ENCODE peak calls at places on chromosomes 12 and 14, in ten cellular contexts. L is activated B cell treated with CpG ODN at 0.5 μM for 24 hours, X is EL, Z is GM20000, U is MCF 10A, E is ELF-1, R is psoas muscle, G is foreskin melanocyte, Q is NCI-H748 treated with DMSO at 0.1 percent for 48 hours, A is HuH-7. N is an unnamed sample.

GRCh38 chr12:112824701-112825100 is 33.2 kb downstream of the RPH3A start:
- DNase-seq in U (no peak), A (no peak), Q (no peak), X (no peak), E (no peak), G (no peak), L (no peak), Z (no peak), R (no peak), N (no peak)

GRCh38 chr12:40946612-40947194 is 241.4 kb upstream of the PDZRN4 start:
- DNase-seq in A (peak; percentile 4), Z (peak; percentile 7), X (peak; percentile 13), G (no peak), U (peak; percentile 22), Q (peak; percentile 52), R (no peak), L (no peak), E (no peak), N (no peak)

GRCh38 chr12:42222724-42223123 is 15.3 kb downstream of the YAF2 start:
- DNase-seq in R (no peak), A (no peak), X (no peak), E (no peak), G (no peak), Q (no peak), Z (no peak), U (no peak), L (no peak), N (no peak)

GRCh38 chr12:109753054-109753401 is 39.4 kb downstream of the FAM222A start:
- DNase-seq in Z (no peak), A (no peak), Q (no peak), G (no peak), E (no peak), L (peak; percentile 4), U (no peak), R (peak; percentile 34), X (no peak), N (peak; percentile 45)

GRCh38 chr14:59463773-59464650 is 1.2 kb downstream of the GPR135 start:
- DNase-seq in Q (peak; percentile 36), X (no peak), L (peak; percentile 35), Z (peak; percentile 14), R (peak; percentile 48), E (no peak), A (peak; percentile 27), G (no peak), U (no peak), N (no peak)

GRCh38 chr14:22922294-22922693 is 3.3 kb upstream of the RBM23 start:
- DNase-seq in U (no peak), G (no peak), R (no peak), A (no peak), Q (no peak), L (no peak), E (no peak), Z (no peak), X (no peak), N (no peak)

GRCh38 chr12:51904951-51905471 is 2.3 kb upstream of the ACVRL1 start:
- DNase-seq in R (peak; percentile 70), U (no peak), Z (no peak), L (no peak), Q (no peak), G (no peak), A (no peak), E (no peak), X (peak; percentile 29), N (no peak)

GRCh38 chr12:87405918-87406317 is 623.3 kb downstream of the C12orf50 start:
- DNase-seq in Z (no peak), X (no peak), Q (no peak), R (no peak), A (no peak), U (no peak), L (no peak), G (no peak), E (no peak), N (no peak)

GRCh38 chr14:94180655-94181271 is 6.6 kb downstream of the PPP4R4 start:
- DNase-seq in A (peak; percentile 35), U (peak; percentile 55), G (peak; percentile 50), R (no peak), Z (peak; percentile 55), Q (peak; percentile 66), X (peak; percentile 58), L (no peak), E (peak; percentile 20), N (no peak)

GRCh38 chr14:42222924-42223471 is 616.3 kb downstream of the LRFN5 start:
- DNase-seq in U (peak; percentile 70), Q (peak; percentile 25), X (peak; percentile 5), Z (peak; percentile 20), A (no peak), R (no peak), E (peak; percentile 16), G (no peak), L (no peak), N (no peak)

GRCh38 chr12:72349491-72349890 is 77.3 kb downstream of the TRHDE start:
- DNase-seq in E (no peak), X (no peak), R (no peak), Q (no peak), A (no peak), U (no peak), G (no peak), L (no peak), Z (no peak), N (no peak)

GRCh38 chr14:105299654-105300541 is 903 bp downstream of the BRF1 start:
- DNase-seq in U (no peak), R (no peak), L (no peak), A (no peak), E (no peak), Z (peak; percentile 35), X (peak; percentile 30), Q (peak; percentile 11), G (no peak), N (peak; percentile 72)

GRCh38 chr14:31118892-31119291 is 88.7 kb downstream of the HECTD1 start:
- DNase-seq in G (peak; percentile 6), R (no peak), E (no peak), U (no peak), X (peak; percentile 13), A (no peak), Q (no peak), L (no peak), Z (no peak), N (no peak)

GRCh38 chr12:71125515-71125914 is 32.3 kb downstream of the TSPAN8 start:
- DNase-seq in X (no peak), Z (no peak), R (no peak), Q (no peak), U (no peak), G (no peak), E (no peak), A (no peak), L (no peak), N (no peak)

GRCh38 chr14:24315807-24316596 is 4.7 kb downstream of the LTB4R start:
- DNase-seq in L (no peak), R (peak; percentile 76), E (peak; percentile 46), X (no peak), G (no peak), Q (no peak), A (no peak), U (no peak), Z (no peak), N (no peak)

GRCh38 chr14:69953266-69953905 is 74.2 kb downstream of the SMOC1 start:
- DNase-seq in A (no peak), U (no peak), E (no peak), L (no peak), X (no peak), Q (no peak), Z (no peak), R (peak; percentile 59), G (no peak), N (no peak)

GRCh38 chr12:127690161-127690560 is 576.8 kb upstream of the TMEM132C start:
- DNase-seq in R (no peak), Q (no peak), U (peak; percentile 21), Z (no peak), G (no peak), L (no peak), A (no peak), X (no peak), E (no peak), N (no peak)

GRCh38 chr12:57518920-57519757 is 1.2 kb downstream of the DDIT3 start:
- DNase-seq in Q (no peak), U (peak; percentile 69), R (peak; percentile 76), L (peak; percentile 31), G (no peak), X (peak; percentile 43), E (peak; percentile 72), Z (no peak), A (peak; percentile 50), N (no peak)

GRCh38 chr12:13182881-13183280 is 13.6 kb upstream of the EMP1 start:
- DNase-seq in L (no peak), G (no peak), Z (no peak), E (no peak), A (no peak), R (no peak), U (no peak), X (no peak), Q (no peak), N (no peak)

GRCh38 chr14:71141701-71142374 is 234.6 kb downstream of the PCNX1 start:
- DNase-seq in X (peak; percentile 45), U (no peak), Q (no peak), G (no peak), L (no peak), A (no peak), E (no peak), Z (no peak), R (no peak), N (peak; percentile 13)